ENCODE peak calls at places on chromosomes 1 and 21, in seven cellular contexts. M is GM12878, T is GF-D8, D is EL, H is dermis microvascular lymphatic vessel endothelial cell, V is AG10803, S is tibial nerve. N is an unnamed sample.
A peak's percentile ranks its signal among the peaks of the same experiment; 100 is the strongest.

GRCh38 chr1:53197301-53198205 is 929 bp downstream of the CPT2 start:
- DNase-seq in S (no peak), M (no peak), D (peak; percentile 40), H (no peak), V (peak; percentile 59), T (no peak), N (peak; percentile 17)

GRCh38 chr1:192632641-192633532 is 3.1 kb upstream of the RGS13 start:
- DNase-seq in S (no peak), H (no peak), M (no peak), V (no peak), T (no peak), D (no peak), N (no peak)

GRCh38 chr1:85495556-85495955 is 30.6 kb upstream of the DDAH1 start:
- DNase-seq in D (peak; percentile 84), V (peak; percentile 62), S (no peak), T (no peak), H (no peak), M (no peak), N (no peak)

GRCh38 chr1:2229921-2230700 is 2.0 kb downstream of the SKI start:
- DNase-seq in H (no peak), V (peak; percentile 36), M (no peak), T (no peak), S (no peak), D (peak; percentile 58), N (peak; percentile 15)

GRCh38 chr1:201999625-202000238 is 10.7 kb upstream of the ELF3 start:
- DNase-seq in M (no peak), S (no peak), H (peak; percentile 36), V (peak; percentile 42), D (peak; percentile 48), T (no peak), N (peak; percentile 50)

GRCh38 chr21:42777757-42778344 is 101.5 kb downstream of the WDR4 start:
- DNase-seq in M (peak; percentile 8), T (no peak), V (no peak), D (no peak), H (no peak), S (peak; percentile 35), N (peak; percentile 47)

GRCh38 chr1:93004566-93005251 is 43.4 kb upstream of the DIPK1A start:
- DNase-seq in T (no peak), V (no peak), M (no peak), S (no peak), D (no peak), H (no peak), N (no peak)

GRCh38 chr1:89942825-89943658 is 51.9 kb upstream of the ZNF326 start:
- DNase-seq in T (no peak), H (no peak), S (no peak), M (no peak), V (peak; percentile 61), D (peak; percentile 69), N (no peak)

GRCh38 chr1:111552587-111552986 is 49.2 kb upstream of the ADORA3 start:
- DNase-seq in H (no peak), S (no peak), D (no peak), T (no peak), V (no peak), M (no peak), N (no peak)

GRCh38 chr1:31910933-31911332 is 27.2 kb downstream of the PTP4A2 start:
- DNase-seq in T (no peak), V (peak; percentile 28), M (peak; percentile 64), S (no peak), H (no peak), D (no peak), N (no peak)

GRCh38 chr1:202029171-202029665 is 18.8 kb downstream of the ELF3 start:
- DNase-seq in T (no peak), D (peak; percentile 87), H (no peak), M (no peak), V (peak; percentile 76), S (no peak), N (no peak)

GRCh38 chr1:193270996-193271395 is 84.6 kb upstream of the B3GALT2 start:
- DNase-seq in D (peak; percentile 70), S (no peak), H (no peak), V (peak; percentile 90), T (no peak), M (peak; percentile 35), N (no peak)

GRCh38 chr1:44314401-44314800 is 40.7 kb downstream of the ERI3 start:
- DNase-seq in V (no peak), M (no peak), S (no peak), T (no peak), D (no peak), H (no peak), N (no peak)

GRCh38 chr1:56838726-56839125 is 15.9 kb upstream of the C8A start:
- DNase-seq in T (no peak), M (no peak), H (no peak), D (peak; percentile 53), V (no peak), S (no peak), N (no peak)

GRCh38 chr1:216936779-216937178 is 213.6 kb upstream of the ESRRG start:
- DNase-seq in V (no peak), H (no peak), M (no peak), D (no peak), S (no peak), T (no peak), N (no peak)

GRCh38 chr1:34904236-34905097 is 25.0 kb downstream of the DLGAP3 start:
- DNase-seq in T (no peak), S (no peak), D (no peak), H (no peak), M (no peak), V (no peak), N (peak; percentile 34)

GRCh38 chr1:197453376-197454058 is 185.5 kb downstream of the CRB1 start:
- DNase-seq in D (no peak), M (no peak), H (no peak), T (no peak), S (no peak), V (peak; percentile 44), N (no peak)

GRCh38 chr1:42214447-42214871 is 49.9 kb upstream of the GUCA2A start:
- DNase-seq in T (peak; percentile 37), H (peak; percentile 81), V (peak; percentile 66), D (peak; percentile 68), S (peak; percentile 44), M (no peak), N (no peak)

GRCh38 chr1:71706030-71706671 is 576.2 kb downstream of the NEGR1 start:
- DNase-seq in V (peak; percentile 48), T (no peak), D (no peak), H (no peak), S (no peak), M (no peak), N (no peak)

GRCh38 chr21:42997053-42997452 is 22.7 kb downstream of the PKNOX1 start:
- DNase-seq in T (no peak), H (no peak), V (peak; percentile 94), M (no peak), D (peak; percentile 94), S (no peak), N (no peak)

GRCh38 chr1:153623091-153623490 is 4.2 kb downstream of the S100A13 start:
- DNase-seq in D (no peak), V (no peak), H (no peak), T (no peak), M (no peak), S (no peak), N (no peak)

GRCh38 chr21:38970765-38971164 is 165.0 kb downstream of the ETS2 start:
- DNase-seq in M (no peak), T (no peak), S (no peak), V (no peak), H (peak; percentile 17), D (no peak), N (no peak)

GRCh38 chr1:201842472-201843020 is 13.6 kb downstream of the IPO9 start:
- DNase-seq in V (peak; percentile 40), D (no peak), H (no peak), T (peak; percentile 24), M (no peak), S (no peak), N (no peak)

GRCh38 chr1:20183876-20184275 is 2.0 kb upstream of the UBXN10 start:
- DNase-seq in T (no peak), D (no peak), H (no peak), S (no peak), M (no peak), V (no peak), N (no peak)

GRCh38 chr1:88801575-88802208 is 89.7 kb downstream of the GTF2B start:
- DNase-seq in D (peak; percentile 28), H (no peak), T (peak; percentile 81), V (peak; percentile 29), M (peak; percentile 12), S (no peak), N (no peak)

GRCh38 chr1:21308847-21309652 is 18.8 kb upstream of the ECE1 start:
- DNase-seq in V (peak; percentile 62), D (peak; percentile 68), S (no peak), T (no peak), H (no peak), M (no peak), N (peak; percentile 26)

GRCh38 chr1:234927968-234928635 is 200.5 kb downstream of the TOMM20 start:
- DNase-seq in T (no peak), V (peak; percentile 33), H (no peak), M (no peak), S (no peak), D (peak; percentile 37), N (no peak)

GRCh38 chr1:111738436-111739221 is 566 bp downstream of the INKA2 start:
- DNase-seq in T (peak; percentile 56), D (peak; percentile 69), V (peak; percentile 49), S (peak; percentile 28), M (no peak), H (no peak), N (peak; percentile 73)

GRCh38 chr1:63327417-63328139 is 5.2 kb downstream of the FOXD3 start:
- DNase-seq in V (peak; percentile 35), D (peak; percentile 74), T (no peak), H (peak; percentile 30), S (peak; percentile 43), M (no peak), N (no peak)

GRCh38 chr1:155834296-155834926 is 22.6 kb downstream of the GON4L start:
- DNase-seq in T (no peak), D (peak; percentile 23), V (peak; percentile 54), H (no peak), S (no peak), M (no peak), N (no peak)